ENCODE peak calls at places on chromosomes 3 and 15, in seven cellular contexts. B, S, U, H, I, A and C are unnamed samples. For H3K36me3, the result is how much of the 10 kb centered on the place peaks cover.

GRCh38 chr3:149016242-149016641 is 24.9 kb downstream of the GYG1 start:
- DNase-seq in A (no peak), U (no peak), S (no peak), I (no peak), H (no peak), B (no peak), C (no peak)

GRCh38 chr3:48636149-48636548 is 888 bp upstream of the SLC26A6 start:
- DNase-seq in H (no peak), U (no peak), I (no peak), S (no peak), A (peak), B (no peak), C (no peak)

GRCh38 chr3:111949712-111950111 is 29.1 kb upstream of the ABHD10 start:
- DNase-seq in A (no peak), I (no peak), H (no peak), B (no peak), S (no peak), U (no peak), C (no peak)

GRCh38 chr3:101065962-101066361 is 72.7 kb upstream of the ABI3BP start:
- DNase-seq in A (peak), I (peak), U (no peak), B (no peak), S (no peak), H (no peak), C (peak)

GRCh38 chr3:65785065-65785645 is 253.6 kb downstream of the MAGI1 start:
- DNase-seq in I (peak), A (peak), B (no peak), S (peak), H (no peak), U (no peak), C (no peak)

GRCh38 chr3:71245971-71246860 is 337.3 kb downstream of the FOXP1 start:
- DNase-seq in A (peak), S (no peak), I (no peak), B (no peak), U (no peak), H (no peak), C (no peak)

GRCh38 chr3:557972-558371 is 361.4 kb downstream of the CHL1 start:
- DNase-seq in B (no peak), S (peak), I (no peak), U (no peak), H (no peak), A (no peak), C (no peak)

GRCh38 chr3:194270627-194271458 is 80.3 kb downstream of the CPN2 start:
- DNase-seq in S (no peak), A (peak), B (peak), U (peak), I (peak), H (peak), C (no peak)

GRCh38 chr3:188867691-188868090 is 304.1 kb upstream of the TPRG1 start:
- DNase-seq in S (no peak), B (no peak), A (no peak), H (no peak), U (no peak), I (no peak), C (no peak)

GRCh38 chr15:68379759-68380290 is 52.1 kb downstream of the ITGA11 start:
- DNase-seq in B (no peak), H (no peak), I (peak), S (no peak), A (peak), U (no peak), C (no peak)

GRCh38 chr3:197846491-197846890 is 55.4 kb downstream of the LRCH3 start:
- DNase-seq in A (no peak), H (no peak), U (no peak), S (no peak), I (no peak), B (no peak), C (no peak)

GRCh38 chr15:55494927-55495326 is 13.1 kb downstream of the DNAAF4 start:
- DNase-seq in U (no peak), A (no peak), I (no peak), B (no peak), H (no peak), S (no peak), C (no peak)

GRCh38 chr3:7788881-7789280 is 712.7 kb upstream of the LMCD1 start:
- DNase-seq in U (no peak), B (no peak), H (no peak), S (no peak), A (no peak), I (no peak), C (no peak)

GRCh38 chr3:60737633-60738399 is 513.4 kb downstream of the FHIT start:
- DNase-seq in B (no peak), I (no peak), U (no peak), S (no peak), H (no peak), A (no peak), C (no peak)
- TF ChIP-seq CTCF in B (no peak), I (no peak), U (no peak), S (no peak), H (no peak), A (no peak), C (no peak)

GRCh38 chr3:14478943-14479550 is 61.1 kb downstream of the GRIP2 start:
- DNase-seq in H (no peak), U (no peak), B (no peak), A (no peak), I (no peak), S (no peak), C (no peak)

GRCh38 chr3:14481646-14482036 is 58.5 kb downstream of the GRIP2 start:
- DNase-seq in I (no peak), H (no peak), U (no peak), B (no peak), S (no peak), A (no peak), C (no peak)

GRCh38 chr3:14479591-14479990 is 60.6 kb downstream of the GRIP2 start:
- DNase-seq in S (no peak), U (no peak), A (no peak), H (no peak), I (no peak), B (no peak), C (no peak)

GRCh38 chr3:14481018-14481645 is 59.0 kb downstream of the GRIP2 start:
- DNase-seq in U (no peak), A (no peak), H (no peak), I (no peak), S (no peak), B (no peak), C (no peak)

DNA sequence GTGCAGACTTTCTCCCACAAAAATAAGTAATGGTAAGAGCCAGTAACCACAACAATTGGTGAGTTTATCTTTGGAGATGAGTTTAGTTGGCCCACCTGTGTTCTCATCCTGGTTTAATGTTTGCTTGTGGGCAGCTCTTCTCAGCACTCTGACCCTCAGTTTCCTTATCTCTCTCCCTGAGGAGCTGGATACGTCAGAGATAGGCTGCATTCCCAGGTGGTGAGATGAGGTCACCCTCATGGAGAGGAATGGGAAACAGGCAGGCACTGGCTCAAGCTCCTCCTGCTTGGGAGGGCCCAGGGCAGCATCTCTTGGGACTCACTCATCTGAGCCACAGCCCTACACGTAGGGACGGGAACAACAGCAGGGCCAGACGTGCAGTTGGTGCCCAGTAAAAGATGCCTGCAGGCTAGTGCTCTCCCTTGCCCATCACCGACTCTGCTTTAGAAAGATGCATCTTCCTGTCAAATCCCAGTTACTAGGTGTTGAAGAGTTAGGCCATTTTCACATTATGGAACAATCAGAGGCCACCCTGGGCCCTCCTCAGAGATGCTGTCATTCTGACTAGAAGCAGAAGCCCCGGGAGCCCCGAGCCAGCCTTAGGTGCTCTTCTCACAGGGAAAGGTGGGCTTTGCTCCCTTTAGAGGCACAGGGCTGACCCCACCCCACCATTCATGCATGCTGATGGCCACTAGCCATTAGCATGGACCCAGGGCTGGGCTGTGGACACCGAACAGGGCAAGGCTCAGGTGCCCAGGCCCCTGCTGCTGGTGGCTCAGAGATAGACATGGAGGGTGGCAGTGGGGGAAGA is 59.7 kb downstream of the GRIP2 start:
- DNase-seq in A (peak), H (no peak), S (no peak), I (no peak), B (no peak), U (no peak), C (peak)
- H3K36me3 ChIP-seq in A (under half), H (under half), S (under half), I (under half), B (under half), U (half or more), C (under half)

DNA sequence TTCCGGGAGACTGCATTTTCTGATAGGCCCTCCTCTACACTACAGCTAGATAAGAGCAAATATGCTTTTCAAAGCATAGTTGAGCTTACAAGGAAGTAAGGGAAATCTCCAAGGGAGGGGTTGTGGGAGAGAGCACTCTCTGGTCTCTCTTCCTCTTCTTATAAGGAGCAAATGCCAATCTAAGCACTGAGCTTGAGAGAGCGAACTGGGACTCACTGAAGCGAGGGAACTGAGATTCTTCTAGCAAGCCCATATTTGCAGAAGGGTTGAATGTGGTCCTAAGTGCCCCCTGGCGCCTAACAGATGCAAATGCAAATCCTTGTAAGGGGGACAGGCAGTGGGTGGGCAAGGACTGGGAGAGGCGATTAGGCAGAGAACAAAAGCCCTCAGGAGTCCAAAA is 164.8 kb downstream of the ERC2 start:
- DNase-seq in H (peak), A (peak), B (no peak), U (peak), I (peak), S (peak), C (peak)
- TF ChIP-seq CTCF in H (no peak), A (peak), B (no peak), U (peak), I (peak), S (peak), C (peak)

GRCh38 chr15:78880828-78881227 is 8.1 kb downstream of the MORF4L1 start:
- DNase-seq in A (peak), H (no peak), S (no peak), B (no peak), I (peak), U (no peak), C (no peak)

GRCh38 chr15:78878356-78878755 is 5.7 kb downstream of the MORF4L1 start:
- DNase-seq in I (peak), A (peak), U (no peak), B (no peak), H (no peak), S (no peak), C (no peak)

GRCh38 chr15:78881681-78882080 is 9.0 kb downstream of the MORF4L1 start:
- DNase-seq in H (no peak), S (no peak), B (no peak), U (no peak), A (no peak), I (no peak), C (no peak)

GRCh38 chr15:78880242-78880533 is 7.5 kb downstream of the MORF4L1 start:
- DNase-seq in A (no peak), H (no peak), U (no peak), S (no peak), B (no peak), I (peak), C (no peak)

GRCh38 chr15:78879517-78880241 is 7.0 kb downstream of the MORF4L1 start:
- DNase-seq in U (no peak), S (no peak), B (no peak), A (peak), I (peak), H (no peak), C (no peak)
- H3K36me3 ChIP-seq in U (under half), S (under half), B (under half), A (under half), I (under half), H (under half), C (under half)

GRCh38 chr3:69499899-69500316 is 114.0 kb upstream of the FRMD4B start:
- DNase-seq in B (peak), S (no peak), A (peak), H (peak), I (peak), U (peak), C (no peak)
- TF ChIP-seq CTCF in B (no peak), S (no peak), A (no peak), H (no peak), I (no peak), U (no peak), C (no peak)

GRCh38 chr3:14688525-14688924 is 13.6 kb downstream of the C3orf20 start:
- DNase-seq in H (no peak), A (no peak), U (no peak), S (peak), I (no peak), B (no peak), C (no peak)
- H3K36me3 ChIP-seq in H (under half), A (under half), U (under half), S (under half), I (under half), B (under half), C (under half)

DNA sequence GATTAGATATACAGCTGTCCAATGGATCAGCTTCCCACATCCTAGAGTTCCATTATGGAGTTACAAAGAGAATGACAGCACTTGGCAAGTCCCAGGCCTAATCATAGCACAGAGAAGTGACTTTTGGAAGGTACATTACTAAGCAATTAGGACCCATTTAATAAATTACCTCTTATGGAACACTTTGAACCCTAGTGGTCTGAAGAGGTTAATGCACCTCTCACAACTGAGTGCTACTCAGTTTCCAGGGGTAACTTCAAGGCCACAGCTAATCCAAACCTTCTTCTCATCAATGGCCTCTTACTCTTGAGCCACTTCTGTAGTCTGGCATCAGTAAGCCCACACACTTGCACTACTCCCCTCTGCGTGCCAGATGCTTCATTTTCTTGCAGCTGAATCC is 34.9 kb upstream of the MEIS2 start:
- DNase-seq in H (no peak), B (no peak), S (no peak), A (no peak), U (no peak), I (no peak), C (no peak)
- TF ChIP-seq CTCF in H (no peak), B (peak), S (peak), A (peak), U (no peak), I (no peak), C (peak)

DNA sequence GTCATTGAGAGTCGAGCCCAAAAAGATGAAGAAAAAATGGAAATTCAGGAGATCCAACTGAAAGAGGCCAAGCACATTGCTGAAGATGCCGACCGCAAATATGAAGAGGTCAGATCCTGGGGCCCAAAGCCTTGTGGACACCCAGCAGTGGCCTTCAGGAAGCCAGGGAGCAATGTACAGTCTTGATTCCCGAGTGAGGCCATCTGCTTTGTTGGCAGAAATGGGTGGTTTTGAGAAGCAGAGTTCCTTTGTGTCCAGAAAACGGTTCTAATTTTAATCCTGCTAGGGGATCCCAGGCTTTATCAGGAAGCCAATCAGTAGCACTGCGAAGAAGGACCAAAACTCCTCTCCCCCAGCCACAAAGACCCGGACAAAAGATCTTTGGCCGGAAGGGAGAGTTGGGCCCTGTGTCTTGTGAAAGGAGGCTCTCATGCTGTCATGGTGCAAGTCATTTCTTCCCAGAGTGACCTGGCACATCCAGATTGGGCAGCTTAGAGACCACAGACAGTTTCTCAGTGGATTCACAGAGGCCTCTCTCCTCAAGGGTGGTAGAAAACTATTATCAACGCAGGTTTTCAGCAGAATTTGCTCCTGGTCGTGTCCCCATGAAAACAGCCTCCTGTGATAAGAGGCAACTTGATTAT is 17.1 kb downstream of the TPM1 start:
- DNase-seq in S (no peak), A (no peak), H (no peak), B (no peak), U (no peak), I (peak), C (no peak)
- H3K36me3 ChIP-seq in S (under half), A (half or more), H (under half), B (half or more), U (half or more), I (under half), C (under half)